ENCODE peak calls at places on chromosomes 13 and 19, in eight cellular contexts. One of them, this sample, is unnamed.

GRCh38 chr19:273393-273792 is 17.8 kb downstream of the PLPP2 start:
- DNase-seq in choroid plexus epithelial cell: no peak
- DNase-seq in psoas muscle: no peak
- DNase-seq in left ventricle myocardium inferior: no peak
- DNase-seq in RWPE1: no peak
- DNase-seq in transverse colon: no peak
- DNase-seq in upper lobe of right lung: no peak
- DNase-seq in heart left ventricle: no peak
- DNase-seq in this sample: no peak

GRCh38 chr13:30371649-30372265 is 50.5 kb upstream of the UBE2L5 start:
- DNase-seq in upper lobe of right lung: no peak
- DNase-seq in psoas muscle: no peak
- DNase-seq in RWPE1: peak; percentile 10
- DNase-seq in left ventricle myocardium inferior: no peak
- DNase-seq in transverse colon: peak; percentile 75
- DNase-seq in heart left ventricle: no peak
- DNase-seq in choroid plexus epithelial cell: peak; percentile 48
- DNase-seq in this sample: peak; percentile 97

GRCh38 chr13:98542568-98543379 is 34.1 kb downstream of the STK24 start:
- DNase-seq in transverse colon: no peak
- DNase-seq in RWPE1: no peak
- DNase-seq in upper lobe of right lung: peak; percentile 49
- DNase-seq in heart left ventricle: no peak
- DNase-seq in choroid plexus epithelial cell: no peak
- DNase-seq in psoas muscle: no peak
- DNase-seq in left ventricle myocardium inferior: no peak
- DNase-seq in this sample: peak; percentile 56

GRCh38 chr13:97030705-97031452 is 36.6 kb upstream of the OXGR1 start:
- DNase-seq in choroid plexus epithelial cell: peak; percentile 91
- DNase-seq in heart left ventricle: no peak
- DNase-seq in transverse colon: no peak
- DNase-seq in RWPE1: peak; percentile 25
- DNase-seq in upper lobe of right lung: no peak
- DNase-seq in psoas muscle: no peak
- DNase-seq in left ventricle myocardium inferior: no peak
- DNase-seq in this sample: peak; percentile 25

GRCh38 chr13:63517376-63517775 is 2101.7 kb upstream of the PCDH20 start:
- DNase-seq in RWPE1: no peak
- DNase-seq in heart left ventricle: no peak
- DNase-seq in psoas muscle: no peak
- DNase-seq in left ventricle myocardium inferior: no peak
- DNase-seq in upper lobe of right lung: no peak
- DNase-seq in choroid plexus epithelial cell: peak; percentile 95
- DNase-seq in transverse colon: no peak
- DNase-seq in this sample: no peak

GRCh38 chr13:67001363-67001762 is 228.8 kb downstream of the PCDH9 start:
- DNase-seq in transverse colon: no peak
- DNase-seq in RWPE1: no peak
- DNase-seq in upper lobe of right lung: no peak
- DNase-seq in psoas muscle: no peak
- DNase-seq in left ventricle myocardium inferior: no peak
- DNase-seq in choroid plexus epithelial cell: no peak
- DNase-seq in heart left ventricle: no peak
- DNase-seq in this sample: no peak

GRCh38 chr13:50636007-50636704 is 207.3 kb downstream of the DLEU7 start:
- DNase-seq in choroid plexus epithelial cell: peak; percentile 57
- DNase-seq in psoas muscle: no peak
- DNase-seq in left ventricle myocardium inferior: no peak
- DNase-seq in heart left ventricle: no peak
- DNase-seq in upper lobe of right lung: no peak
- DNase-seq in RWPE1: no peak
- DNase-seq in transverse colon: no peak
- DNase-seq in this sample: peak; percentile 37

GRCh38 chr19:1364070-1364719 is 19.5 kb upstream of the NDUFS7 start:
- DNase-seq in upper lobe of right lung: no peak
- DNase-seq in transverse colon: no peak
- DNase-seq in left ventricle myocardium inferior: no peak
- DNase-seq in psoas muscle: no peak
- DNase-seq in choroid plexus epithelial cell: peak; percentile 63
- DNase-seq in RWPE1: no peak
- DNase-seq in heart left ventricle: no peak
- DNase-seq in this sample: no peak

GRCh38 chr13:113273856-113274590 is 23.0 kb upstream of the LAMP1 start:
- DNase-seq in RWPE1: no peak
- DNase-seq in choroid plexus epithelial cell: peak; percentile 86
- DNase-seq in left ventricle myocardium inferior: no peak
- DNase-seq in upper lobe of right lung: peak; percentile 76
- DNase-seq in transverse colon: no peak
- DNase-seq in psoas muscle: no peak
- DNase-seq in heart left ventricle: no peak
- DNase-seq in this sample: no peak

GRCh38 chr13:19048381-19048780 is 133.2 kb downstream of the TUBA3C start:
- DNase-seq in heart left ventricle: no peak
- DNase-seq in psoas muscle: no peak
- DNase-seq in upper lobe of right lung: no peak
- DNase-seq in choroid plexus epithelial cell: no peak
- DNase-seq in transverse colon: no peak
- DNase-seq in RWPE1: no peak
- DNase-seq in left ventricle myocardium inferior: no peak
- DNase-seq in this sample: no peak

GRCh38 chr13:37074703-37075102 is 15.2 kb upstream of the SUPT20H start:
- DNase-seq in choroid plexus epithelial cell: peak; percentile 67
- DNase-seq in psoas muscle: no peak
- DNase-seq in heart left ventricle: no peak
- DNase-seq in left ventricle myocardium inferior: no peak
- DNase-seq in RWPE1: peak; percentile 14
- DNase-seq in upper lobe of right lung: no peak
- DNase-seq in transverse colon: no peak
- DNase-seq in this sample: no peak

GRCh38 chr13:114053026-114053425 is 79.2 kb upstream of the C13orf46 start:
- DNase-seq in choroid plexus epithelial cell: peak; percentile 84
- DNase-seq in RWPE1: no peak
- DNase-seq in heart left ventricle: no peak
- DNase-seq in left ventricle myocardium inferior: no peak
- DNase-seq in upper lobe of right lung: no peak
- DNase-seq in psoas muscle: no peak
- DNase-seq in transverse colon: no peak
- DNase-seq in this sample: no peak

GRCh38 chr13:30191491-30192100 is 115.8 kb downstream of the KATNAL1 start:
- DNase-seq in heart left ventricle: no peak
- DNase-seq in psoas muscle: no peak
- DNase-seq in left ventricle myocardium inferior: no peak
- DNase-seq in choroid plexus epithelial cell: no peak
- DNase-seq in transverse colon: no peak
- DNase-seq in upper lobe of right lung: no peak
- DNase-seq in RWPE1: peak; percentile 8
- DNase-seq in this sample: peak; percentile 27

GRCh38 chr13:106847049-106847448 is 279.1 kb upstream of the ARGLU1 start:
- DNase-seq in transverse colon: no peak
- DNase-seq in RWPE1: no peak
- DNase-seq in psoas muscle: no peak
- DNase-seq in heart left ventricle: no peak
- DNase-seq in upper lobe of right lung: no peak
- DNase-seq in left ventricle myocardium inferior: no peak
- DNase-seq in choroid plexus epithelial cell: no peak
- DNase-seq in this sample: no peak

GRCh38 chr13:42847891-42848663 is 66.7 kb downstream of the FAM216B start:
- DNase-seq in upper lobe of right lung: no peak
- DNase-seq in left ventricle myocardium inferior: no peak
- DNase-seq in psoas muscle: no peak
- DNase-seq in heart left ventricle: no peak
- DNase-seq in transverse colon: no peak
- DNase-seq in choroid plexus epithelial cell: peak; percentile 42
- DNase-seq in RWPE1: no peak
- DNase-seq in this sample: no peak

GRCh38 chr19:15358918-15359317 is 20.7 kb downstream of the AKAP8 start:
- DNase-seq in choroid plexus epithelial cell: no peak
- DNase-seq in psoas muscle: no peak
- DNase-seq in RWPE1: no peak
- DNase-seq in transverse colon: no peak
- DNase-seq in heart left ventricle: no peak
- DNase-seq in upper lobe of right lung: no peak
- DNase-seq in left ventricle myocardium inferior: no peak
- DNase-seq in this sample: no peak

GRCh38 chr19:2720777-2721569 is at the start of gene DIRAS1:
- DNase-seq in psoas muscle: no peak
- DNase-seq in upper lobe of right lung: no peak
- DNase-seq in RWPE1: no peak
- DNase-seq in heart left ventricle: no peak
- DNase-seq in transverse colon: no peak
- DNase-seq in choroid plexus epithelial cell: no peak
- DNase-seq in left ventricle myocardium inferior: no peak
- DNase-seq in this sample: no peak

GRCh38 chr13:79228972-79229371 is 177.1 kb downstream of the RBM26 start:
- DNase-seq in choroid plexus epithelial cell: no peak
- DNase-seq in heart left ventricle: no peak
- DNase-seq in psoas muscle: no peak
- DNase-seq in upper lobe of right lung: no peak
- DNase-seq in RWPE1: peak; percentile 30
- DNase-seq in left ventricle myocardium inferior: no peak
- DNase-seq in transverse colon: no peak
- DNase-seq in this sample: no peak
- TF ChIP-seq CTCF in choroid plexus epithelial cell: no peak
- TF ChIP-seq CTCF in heart left ventricle: no peak
- TF ChIP-seq CTCF in psoas muscle: no peak
- TF ChIP-seq CTCF in upper lobe of right lung: no peak
- TF ChIP-seq CTCF in RWPE1: no peak
- TF ChIP-seq CTCF in left ventricle myocardium inferior: no peak
- TF ChIP-seq CTCF in transverse colon: no peak
- TF ChIP-seq CTCF in this sample: no peak

GRCh38 chr19:52065399-52065798 is 16.8 kb upstream of the ZNF432 start:
- DNase-seq in heart left ventricle: no peak
- DNase-seq in upper lobe of right lung: no peak
- DNase-seq in psoas muscle: no peak
- DNase-seq in RWPE1: no peak
- DNase-seq in left ventricle myocardium inferior: no peak
- DNase-seq in choroid plexus epithelial cell: no peak
- DNase-seq in transverse colon: no peak
- DNase-seq in this sample: no peak

GRCh38 chr19:52066258-52066866 is 17.7 kb upstream of the ZNF432 start:
- DNase-seq in heart left ventricle: no peak
- DNase-seq in psoas muscle: no peak
- DNase-seq in upper lobe of right lung: no peak
- DNase-seq in choroid plexus epithelial cell: no peak
- DNase-seq in RWPE1: no peak
- DNase-seq in left ventricle myocardium inferior: no peak
- DNase-seq in transverse colon: no peak
- DNase-seq in this sample: no peak

GRCh38 chr19:52070496-52070895 is 21.9 kb upstream of the ZNF432 start:
- DNase-seq in upper lobe of right lung: no peak
- DNase-seq in heart left ventricle: no peak
- DNase-seq in psoas muscle: no peak
- DNase-seq in left ventricle myocardium inferior: no peak
- DNase-seq in choroid plexus epithelial cell: peak; percentile 92
- DNase-seq in RWPE1: no peak
- DNase-seq in transverse colon: no peak
- DNase-seq in this sample: no peak

DNA sequence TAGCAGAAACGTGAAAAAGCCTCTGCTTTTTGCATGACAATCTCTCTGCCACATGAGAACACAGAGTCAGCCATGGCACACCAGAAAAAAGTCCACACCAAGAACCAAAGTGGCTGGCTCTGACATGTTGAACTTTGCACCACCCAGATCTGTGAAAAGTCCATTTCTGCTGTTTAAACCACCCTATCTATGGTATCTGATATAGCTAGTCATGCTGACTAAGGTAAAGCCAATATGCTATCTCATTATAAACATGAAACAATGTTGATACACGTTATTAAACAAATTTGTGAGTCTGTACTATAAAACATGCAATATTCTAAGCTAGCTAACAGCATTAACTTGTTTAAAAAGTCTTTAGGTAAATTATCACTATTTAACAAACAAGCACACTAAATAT is 21.0 kb upstream of the ZNF432 start:
- DNase-seq in psoas muscle: no peak
- DNase-seq in upper lobe of right lung: no peak
- DNase-seq in RWPE1: no peak
- DNase-seq in heart left ventricle: no peak
- DNase-seq in transverse colon: no peak
- DNase-seq in left ventricle myocardium inferior: no peak
- DNase-seq in choroid plexus epithelial cell: no peak
- DNase-seq in this sample: no peak
- TF ChIP-seq CTCF in psoas muscle: no peak
- TF ChIP-seq CTCF in upper lobe of right lung: no peak
- TF ChIP-seq CTCF in RWPE1: no peak
- TF ChIP-seq CTCF in heart left ventricle: no peak
- TF ChIP-seq CTCF in transverse colon: no peak
- TF ChIP-seq CTCF in left ventricle myocardium inferior: no peak
- TF ChIP-seq CTCF in choroid plexus epithelial cell: no peak
- TF ChIP-seq CTCF in this sample: no peak

GRCh38 chr19:3986260-3987041 is 1.2 kb upstream of the EEF2 start:
- DNase-seq in transverse colon: peak; percentile 70
- DNase-seq in psoas muscle: peak; percentile 27
- DNase-seq in RWPE1: peak; percentile 57
- DNase-seq in heart left ventricle: peak; percentile 67
- DNase-seq in upper lobe of right lung: no peak
- DNase-seq in choroid plexus epithelial cell: peak; percentile 89
- DNase-seq in left ventricle myocardium inferior: no peak
- DNase-seq in this sample: peak; percentile 84
- TF ChIP-seq CTCF in transverse colon: peak; percentile 59
- TF ChIP-seq CTCF in psoas muscle: peak; percentile 62
- TF ChIP-seq CTCF in RWPE1: peak; percentile 82
- TF ChIP-seq CTCF in heart left ventricle: peak; percentile 62
- TF ChIP-seq CTCF in upper lobe of right lung: peak; percentile 58
- TF ChIP-seq CTCF in choroid plexus epithelial cell: peak; percentile 60
- TF ChIP-seq CTCF in left ventricle myocardium inferior: peak; percentile 71
- TF ChIP-seq CTCF in this sample: peak; percentile 46

GRCh38 chr19:44677019-44677809 is 5.9 kb downstream of the CEACAM19 start:
- DNase-seq in transverse colon: no peak
- DNase-seq in choroid plexus epithelial cell: peak; percentile 81
- DNase-seq in psoas muscle: no peak
- DNase-seq in left ventricle myocardium inferior: no peak
- DNase-seq in RWPE1: peak; percentile 55
- DNase-seq in heart left ventricle: no peak
- DNase-seq in upper lobe of right lung: no peak
- DNase-seq in this sample: peak; percentile 28
- TF ChIP-seq CTCF in transverse colon: no peak
- TF ChIP-seq CTCF in choroid plexus epithelial cell: no peak
- TF ChIP-seq CTCF in psoas muscle: no peak
- TF ChIP-seq CTCF in left ventricle myocardium inferior: no peak
- TF ChIP-seq CTCF in RWPE1: no peak
- TF ChIP-seq CTCF in heart left ventricle: no peak
- TF ChIP-seq CTCF in upper lobe of right lung: no peak
- TF ChIP-seq CTCF in this sample: no peak

This sample was measured in GM12865.